ENCODE peak calls at places on chromosomes 16 and 17, in nine cellular contexts. H, M, B, L, K, I, F, E and C are unnamed samples. For H3K4me1, the result is how much of the 10 kb centered on the place peaks cover.

GRCh38 chr16:67185003-67185865 is 1.5 kb upstream of the MATCAP1 start:
- DNase-seq in B (peak), F (peak), I (peak), K (peak), E (peak), H (peak), M (peak), L (peak), C (peak)

GRCh38 chr17:3527896-3528603 is 29.6 kb downstream of the TRPV3 start:
- DNase-seq in F (no peak), B (no peak), H (no peak), M (no peak), I (no peak), K (no peak), E (no peak), L (no peak), C (no peak)

GRCh38 chr17:31052187-31052889 is 42.4 kb upstream of the NF1 start:
- DNase-seq in L (no peak), K (peak), B (peak), E (peak), M (peak), H (no peak), I (no peak), F (peak), C (peak)

GRCh38 chr17:50051082-50051576 is 4.8 kb upstream of the ITGA3 start:
- DNase-seq in I (no peak), B (no peak), M (peak), E (no peak), F (peak), H (peak), L (no peak), K (no peak), C (peak)

GRCh38 chr16:22214402-22214801 is 8.3 kb downstream of the EEF2K start:
- DNase-seq in F (no peak), B (no peak), K (no peak), E (no peak), I (no peak), L (no peak), M (no peak), H (no peak), C (no peak)

GRCh38 chr16:80466024-80466986 is 74.5 kb upstream of the DYNLRB2 start:
- DNase-seq in M (peak), K (peak), F (peak), E (peak), B (no peak), L (peak), H (peak), I (peak), C (peak)

GRCh38 chr17:76527430-76528111 is 9.9 kb downstream of the CYGB start:
- DNase-seq in I (peak), E (peak), L (peak), H (peak), F (peak), K (peak), B (peak), M (peak), C (peak)

GRCh38 chr17:67280279-67280678 is 35.3 kb upstream of the HELZ start:
- DNase-seq in B (no peak), E (no peak), L (no peak), F (no peak), K (no peak), I (no peak), M (peak), H (no peak), C (peak)

GRCh38 chr16:7938175-7938574 is 605.5 kb downstream of the RBFOX1 start:
- DNase-seq in H (no peak), K (no peak), L (no peak), M (no peak), E (no peak), I (no peak), F (no peak), B (no peak), C (no peak)

GRCh38 chr17:66123163-66123562 is 68.8 kb downstream of the CEP112 start:
- DNase-seq in I (no peak), H (no peak), B (no peak), K (no peak), E (no peak), L (no peak), F (peak), M (no peak), C (peak)

GRCh38 chr16:8623634-8624033 is 2.1 kb downstream of the METTL22 start:
- DNase-seq in M (no peak), K (no peak), I (no peak), B (no peak), F (peak), L (no peak), E (no peak), H (no peak), C (peak)

GRCh38 chr17:77842148-77842905 is 116.2 kb upstream of the TNRC6C start:
- DNase-seq in H (no peak), I (no peak), F (peak), M (no peak), B (no peak), K (peak), E (no peak), L (no peak), C (peak)

GRCh38 chr17:19360772-19361171 is 1.8 kb downstream of the B9D1 start:
- DNase-seq in K (no peak), F (no peak), L (no peak), I (no peak), B (no peak), M (peak), H (no peak), E (no peak), C (no peak)

GRCh38 chr17:8151641-8152111 is 528 bp downstream of the PER1 start:
- DNase-seq in I (no peak), L (peak), M (peak), B (peak), F (peak), K (peak), E (peak), H (peak), C (peak)

GRCh38 chr17:8151120-8151640 is 1.0 kb downstream of the PER1 start:
- DNase-seq in K (peak), I (peak), L (peak), M (peak), B (peak), H (peak), E (peak), F (peak), C (peak)

GRCh38 chr17:8149419-8150193 is 2.6 kb downstream of the PER1 start:
- DNase-seq in H (no peak), K (no peak), L (peak), I (no peak), B (no peak), F (no peak), E (no peak), M (no peak), C (no peak)

GRCh38 chr17:8152112-8152775 is at the start of gene PER1:
- DNase-seq in F (peak), H (peak), B (peak), L (peak), M (peak), K (peak), I (peak), E (peak), C (peak)

GRCh38 chr17:8150194-8151119 is 1.7 kb downstream of the PER1 start:
- DNase-seq in B (no peak), L (peak), E (no peak), H (no peak), K (no peak), M (peak), F (no peak), I (no peak), C (no peak)
- H3K4me1 ChIP-seq in B (under half), L (under half), E (half or more), H (under half), K (half or more), M (under half), F (under half), I (half or more), C (under half)

GRCh38 chr17:32517982-32518381 is 31.2 kb downstream of the CDK5R1 start:
- DNase-seq in L (no peak), E (no peak), F (no peak), B (no peak), M (no peak), K (no peak), I (no peak), H (no peak), C (no peak)
- H3K4me1 ChIP-seq in L (under half), E (under half), F (under half), B (under half), M (under half), K (under half), I (under half), H (under half), C (under half)

GRCh38 chr17:48457080-48457836 is 27.2 kb upstream of the SKAP1 start:
- DNase-seq in I (peak), M (peak), H (peak), K (peak), F (peak), B (peak), L (no peak), E (peak), C (peak)

GRCh38 chr17:48453447-48453846 is 23.4 kb upstream of the SKAP1 start:
- DNase-seq in F (no peak), I (no peak), L (no peak), E (no peak), M (no peak), H (no peak), B (no peak), K (no peak), C (no peak)

GRCh38 chr17:48460055-48460454 is 30.0 kb upstream of the SKAP1 start:
- DNase-seq in H (no peak), E (no peak), M (no peak), F (no peak), B (no peak), K (no peak), L (no peak), I (no peak), C (no peak)

GRCh38 chr17:48459070-48459469 is 29.1 kb upstream of the SKAP1 start:
- DNase-seq in H (no peak), E (no peak), L (no peak), K (no peak), B (no peak), M (no peak), F (no peak), I (no peak), C (no peak)

GRCh38 chr17:48456584-48456983 is 26.6 kb upstream of the SKAP1 start:
- DNase-seq in I (no peak), E (no peak), L (no peak), K (no peak), H (no peak), M (no peak), B (no peak), F (peak), C (peak)
- H3K4me1 ChIP-seq in I (half or more), E (under half), L (under half), K (under half), H (under half), M (under half), B (under half), F (under half), C (under half)

DNA sequence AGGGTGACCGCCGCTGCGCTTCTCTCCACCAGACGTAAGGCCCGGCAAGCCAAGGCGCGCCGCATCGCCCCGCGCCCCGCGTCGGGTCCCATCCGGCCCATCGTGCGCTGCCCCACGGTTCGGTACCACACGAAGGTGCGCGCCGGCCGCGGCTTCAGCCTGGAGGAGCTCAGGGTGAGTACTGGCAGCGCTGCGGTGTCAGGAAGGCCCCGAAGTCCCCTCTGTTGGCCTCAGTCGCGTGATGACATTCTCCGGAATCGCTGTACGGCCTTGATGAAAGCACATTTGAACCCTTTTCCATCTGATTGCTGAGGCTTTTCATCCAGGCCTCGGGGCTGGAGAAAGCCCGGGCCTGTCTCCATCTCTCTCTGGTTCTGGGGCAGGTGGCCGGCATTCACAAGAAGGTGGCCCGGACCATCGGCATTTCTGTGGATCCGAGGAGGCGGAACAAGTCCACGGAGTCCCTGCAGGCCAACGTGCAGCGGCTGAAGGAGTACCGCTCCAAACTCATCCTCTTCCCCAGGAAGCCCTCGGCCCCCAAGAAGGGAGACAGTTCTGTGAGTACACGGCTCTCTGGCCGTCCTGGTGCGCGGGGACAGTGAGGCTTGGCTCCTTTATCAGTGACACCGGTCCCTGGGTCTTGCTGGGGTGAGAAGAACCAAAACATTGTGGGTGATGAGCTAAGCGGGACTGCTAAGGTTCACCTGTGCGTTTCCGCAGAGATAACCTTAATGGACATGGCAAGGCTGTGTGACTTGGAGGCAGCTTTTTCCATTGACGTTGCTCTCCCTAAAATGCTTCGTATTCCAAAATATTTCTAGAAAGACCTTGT is 929 bp downstream of the RPL13 start:
- DNase-seq in M (no peak), L (no peak), H (no peak), I (no peak), E (no peak), K (no peak), F (no peak), B (no peak), C (no peak)
- H3K4me1 ChIP-seq in M (under half), L (under half), H (half or more), I (under half), E (half or more), K (half or more), F (half or more), B (under half), C (under half)

GRCh38 chr16:68378436-68379415 is 67.9 kb downstream of the PRMT7 start:
- DNase-seq in H (no peak), F (no peak), E (no peak), B (no peak), I (no peak), M (no peak), K (no peak), L (no peak), C (no peak)
- H3K4me1 ChIP-seq in H (under half), F (under half), E (under half), B (under half), I (under half), M (under half), K (under half), L (under half), C (under half)

GRCh38 chr17:17416400-17417360 is 60.1 kb upstream of the MED9 start:
- DNase-seq in E (no peak), L (no peak), I (no peak), H (peak), M (no peak), F (peak), K (peak), B (no peak), C (peak)
- H3K4me1 ChIP-seq in E (half or more), L (under half), I (under half), H (under half), M (half or more), F (half or more), K (half or more), B (under half), C (half or more)